ENCODE peak calls at places on chromosomes 12 and 14, in six cellular contexts. U is NCI-H1417, A is adipocyte, M is occipital lobe, G is neural crest cell, W is amniotic epithelial cell. Y is an unnamed sample.

GRCh38 chr12:64221656-64222010 is 463 bp downstream of the KICS2 start:
- DNase-seq in U (peak), A (peak), M (peak), G (peak), W (peak), Y (peak)

GRCh38 chr14:53249059-53249458 is 95.9 kb upstream of the DDHD1 start:
- DNase-seq in U (no peak), A (no peak), M (no peak), G (no peak), W (peak), Y (no peak)

GRCh38 chr12:3775385-3776035 is 22.6 kb upstream of the CRACR2A start:
- DNase-seq in U (no peak), A (no peak), M (no peak), G (no peak), W (no peak), Y (no peak)

GRCh38 chr14:50875359-50876090 is 3.7 kb downstream of the ABHD12B start:
- DNase-seq in U (no peak), A (no peak), M (no peak), G (no peak), W (peak), Y (no peak)

GRCh38 chr12:94174576-94174975 is 26.2 kb downstream of the PLXNC1 start:
- DNase-seq in U (no peak), A (no peak), M (no peak), G (no peak), W (no peak), Y (no peak)

GRCh38 chr14:95522556-95522955 is 6.1 kb upstream of the SYNE3 start:
- DNase-seq in U (no peak), A (no peak), M (no peak), G (no peak), W (no peak), Y (no peak)

GRCh38 chr12:50600364-50600763 is 95.6 kb downstream of the DIP2B start:
- DNase-seq in U (no peak), A (no peak), M (no peak), G (no peak), W (no peak), Y (no peak)

GRCh38 chr12:75489187-75489586 is 8.6 kb downstream of the GLIPR1 start:
- DNase-seq in U (no peak), A (no peak), M (no peak), G (no peak), W (no peak), Y (no peak)

GRCh38 chr12:66176525-66176924 is 6.7 kb upstream of the TMBIM4 start:
- DNase-seq in U (peak), A (no peak), M (no peak), G (no peak), W (peak), Y (no peak)

GRCh38 chr14:69873877-69874780 is 5.1 kb upstream of the SMOC1 start:
- DNase-seq in U (no peak), A (peak), M (no peak), G (no peak), W (peak), Y (no peak)

GRCh38 chr14:64714432-64715025 is 10.3 kb downstream of the PLEKHG3 start:
- DNase-seq in U (no peak), A (no peak), M (no peak), G (no peak), W (no peak), Y (no peak)

GRCh38 chr14:100820945-100821344 is 5.0 kb upstream of the MEG3 start:
- DNase-seq in U (no peak), A (no peak), M (no peak), G (no peak), W (no peak), Y (no peak)

GRCh38 chr14:22333408-22334274 is 255.4 kb downstream of the DAD1 start:
- DNase-seq in U (peak), A (peak), M (peak), G (no peak), W (peak), Y (no peak)

GRCh38 chr14:97312910-97313309 is 515.7 kb downstream of the VRK1 start:
- DNase-seq in U (no peak), A (no peak), M (no peak), G (no peak), W (no peak), Y (no peak)

GRCh38 chr14:49970474-49971147 is 77.7 kb downstream of the ARF6 start:
- DNase-seq in U (peak), A (peak), M (no peak), G (no peak), W (peak), Y (no peak)

GRCh38 chr12:75289678-75290200 is 40.4 kb downstream of the CAPS2 start:
- DNase-seq in U (peak), A (peak), M (no peak), G (no peak), W (peak), Y (no peak)

GRCh38 chr12:131242741-131243496 is 289.2 kb downstream of the ADGRD1 start:
- DNase-seq in U (no peak), A (no peak), M (no peak), G (peak), W (no peak), Y (no peak)

GRCh38 chr12:132180648-132181546 is 36.6 kb downstream of the NOC4L start:
- DNase-seq in U (no peak), A (no peak), M (no peak), G (no peak), W (no peak), Y (no peak)

GRCh38 chr12:106776897-106777296 is 2.4 kb downstream of the RIC8B start:
- DNase-seq in U (no peak), A (no peak), M (no peak), G (no peak), W (no peak), Y (no peak)

GRCh38 chr12:124175731-124176130 is 119.2 kb upstream of the RFLNA start:
- DNase-seq in U (no peak), A (no peak), M (no peak), G (no peak), W (no peak), Y (no peak)

GRCh38 chr12:52280796-52281560 is 6.5 kb downstream of the KRT86 start:
- DNase-seq in U (no peak), A (peak), M (no peak), G (no peak), W (peak), Y (no peak)

GRCh38 chr12:62720661-62721330 is 214.2 kb downstream of the PPM1H start:
- DNase-seq in U (peak), A (peak), M (peak), G (no peak), W (no peak), Y (no peak)

GRCh38 chr14:69325646-69326265 is 65.8 kb downstream of the GALNT16 start:
- DNase-seq in U (no peak), A (no peak), M (no peak), G (no peak), W (no peak), Y (no peak)

GRCh38 chr14:79658224-79658623 is 553.1 kb downstream of the DIO2 start:
- DNase-seq in U (peak), A (no peak), M (no peak), G (no peak), W (no peak), Y (no peak)

GRCh38 chr12:113070117-113070906 is 13.8 kb downstream of the DTX1 start:
- DNase-seq in U (no peak), A (no peak), M (no peak), G (no peak), W (no peak), Y (no peak)

GRCh38 chr14:72576258-72576657 is 317.6 kb downstream of the DPF3 start:
- DNase-seq in U (no peak), A (peak), M (no peak), G (no peak), W (peak), Y (no peak)